ENCODE peak calls at places on chromosomes 6 and 20, in four cellular contexts. R is foreskin fibroblast, X is WERI-Rb-1, B is sigmoid colon. Z is an unnamed sample.

GRCh38 chr6:84768442-84769174 is 4.2 kb upstream of the TBX18 start:
- DNase-seq in R (peak; percentile 59), X (peak; percentile 33), B (no peak), Z (no peak)

GRCh38 chr20:3719046-3719445 is 6.6 kb upstream of the SIGLEC1 start:
- DNase-seq in R (no peak), X (no peak), B (no peak), Z (no peak)

GRCh38 chr6:52285174-52286068 is 879 bp upstream of the MCM3 start:
- DNase-seq in R (peak; percentile 74), X (no peak), B (no peak), Z (no peak)

GRCh38 chr20:59564171-59564570 is 40.2 kb upstream of the PHACTR3 start:
- DNase-seq in R (no peak), X (no peak), B (no peak), Z (no peak)

GRCh38 chr20:1446536-1446935 is 20.1 kb downstream of the NSFL1C start:
- DNase-seq in R (no peak), X (no peak), B (no peak), Z (no peak)

GRCh38 chr6:156779206-156780116 is 2.3 kb downstream of the ARID1B start:
- DNase-seq in R (peak; percentile 58), X (peak; percentile 13), B (peak; percentile 74), Z (peak; percentile 56)

GRCh38 chr6:119757467-119757866 is 407.9 kb upstream of the MAN1A1 start:
- DNase-seq in R (no peak), X (no peak), B (no peak), Z (no peak)

GRCh38 chr20:48728042-48728837 is 99.6 kb downstream of the PREX1 start:
- DNase-seq in R (peak; percentile 59), X (no peak), B (peak; percentile 69), Z (no peak)

GRCh38 chr6:158185729-158186456 is 17.7 kb downstream of the GTF2H5 start:
- DNase-seq in R (peak; percentile 59), X (no peak), B (no peak), Z (no peak)

GRCh38 chr6:21935561-21936028 is 342.0 kb downstream of the SOX4 start:
- DNase-seq in R (peak; percentile 49), X (peak; percentile 70), B (no peak), Z (peak; percentile 54)

GRCh38 chr6:15423286-15423957 is 177.6 kb downstream of the JARID2 start:
- DNase-seq in R (no peak), X (no peak), B (no peak), Z (no peak)

DNA sequence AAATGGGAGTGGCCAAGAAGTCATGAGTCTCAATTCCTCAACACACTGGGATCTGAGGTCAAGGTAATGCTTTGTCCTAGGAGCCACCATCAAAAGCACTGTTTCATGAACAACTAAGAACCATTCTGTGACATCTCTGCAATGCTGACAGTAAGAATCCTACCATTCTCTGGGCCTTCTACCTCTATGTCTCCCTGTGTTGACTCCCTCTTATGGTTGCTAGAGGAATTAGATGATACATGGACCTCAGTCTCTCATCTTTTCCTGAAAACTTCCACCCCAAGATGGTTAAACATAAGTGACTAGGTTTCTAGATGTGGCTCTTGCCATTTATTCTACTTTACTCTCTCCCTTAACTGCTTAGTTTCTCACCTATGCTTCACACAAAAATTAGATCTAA is 9.1 kb downstream of the MTRF1L start:
- DNase-seq in R (no peak), X (no peak), B (no peak), Z (no peak)
- TF ChIP-seq CTCF in R (no peak), X (peak; percentile 43), B (no peak), Z (peak; percentile 38)

GRCh38 chr20:61742097-61742805 is 323.4 kb downstream of the TAF4 start:
- DNase-seq in R (no peak), X (no peak), B (no peak), Z (no peak)
- TF ChIP-seq CTCF in R (no peak), X (no peak), B (no peak), Z (peak; percentile 34)

GRCh38 chr6:35629876-35630378 is 58.8 kb downstream of the FKBP5 start:
- DNase-seq in R (no peak), X (no peak), B (no peak), Z (no peak)

GRCh38 chr6:35622283-35622682 is 66.4 kb downstream of the FKBP5 start:
- DNase-seq in R (no peak), X (no peak), B (no peak), Z (no peak)

GRCh38 chr6:35620706-35621105 is 68.0 kb downstream of the FKBP5 start:
- DNase-seq in R (no peak), X (no peak), B (no peak), Z (no peak)

DNA sequence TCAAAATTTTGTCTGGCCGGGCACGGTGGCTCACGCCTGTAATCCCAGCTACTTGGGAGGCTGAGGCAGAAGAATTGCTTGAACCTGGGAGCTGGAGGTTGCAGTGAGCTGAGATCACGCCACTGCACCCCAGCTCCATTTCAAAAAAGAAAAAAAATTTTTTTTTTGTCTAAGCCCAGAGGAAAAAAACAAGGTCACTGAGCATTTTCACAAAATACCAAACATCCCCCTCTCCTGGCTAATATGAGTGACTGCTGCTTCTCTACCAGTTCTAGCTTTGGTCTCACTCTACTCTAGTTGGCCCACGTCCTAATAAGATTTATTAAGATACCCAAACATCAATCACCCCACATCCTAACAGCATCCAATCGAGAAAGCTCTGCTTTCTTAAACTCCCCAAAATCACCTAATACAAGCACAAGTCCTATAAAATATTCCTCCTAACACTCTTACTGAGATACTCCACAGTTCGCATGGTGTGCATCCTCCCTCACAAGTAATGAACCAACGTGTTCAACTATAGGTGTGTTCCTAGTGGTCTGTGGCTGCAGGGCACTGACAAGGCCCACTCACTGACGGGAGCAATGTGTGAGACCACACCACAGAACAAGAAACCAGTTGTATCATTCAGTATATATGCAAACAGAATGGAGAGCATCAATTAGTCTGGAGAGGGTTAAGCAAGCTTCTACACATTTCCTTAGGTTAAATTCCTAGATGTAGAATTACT is 64.2 kb downstream of the FKBP5 start:
- DNase-seq in R (peak; percentile 49), X (no peak), B (no peak), Z (no peak)
- TF ChIP-seq CTCF in R (peak; percentile 36), X (peak; percentile 33), B (no peak), Z (peak; percentile 50)

DNA sequence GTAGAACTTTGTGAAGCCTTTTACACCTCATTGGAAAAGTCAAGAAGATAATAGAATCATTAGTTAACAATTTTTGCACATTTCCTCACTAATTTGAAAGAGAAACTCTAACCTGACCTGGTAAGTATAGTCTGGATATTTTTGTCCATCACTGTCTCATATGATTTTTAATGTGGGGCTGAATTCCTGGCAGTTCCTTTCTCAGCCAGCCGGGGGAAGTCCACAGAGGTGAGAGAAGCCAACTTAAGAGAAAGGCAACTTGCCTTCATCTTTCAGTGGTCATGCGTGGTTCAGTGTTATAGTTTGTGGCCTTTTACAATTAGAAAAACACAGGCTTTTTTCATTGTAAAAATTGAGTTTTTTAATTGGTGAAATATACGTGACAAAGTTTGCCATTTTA is 80.6 kb downstream of the CDYL start:
- DNase-seq in R (no peak), X (no peak), B (no peak), Z (no peak)
- TF ChIP-seq CTCF in R (no peak), X (peak; percentile 25), B (no peak), Z (no peak)

GRCh38 chr6:23637296-23637695 is 488.7 kb upstream of the NRSN1 start:
- DNase-seq in R (no peak), X (no peak), B (no peak), Z (no peak)
- TF ChIP-seq CTCF in R (no peak), X (no peak), B (no peak), Z (no peak)

DNA sequence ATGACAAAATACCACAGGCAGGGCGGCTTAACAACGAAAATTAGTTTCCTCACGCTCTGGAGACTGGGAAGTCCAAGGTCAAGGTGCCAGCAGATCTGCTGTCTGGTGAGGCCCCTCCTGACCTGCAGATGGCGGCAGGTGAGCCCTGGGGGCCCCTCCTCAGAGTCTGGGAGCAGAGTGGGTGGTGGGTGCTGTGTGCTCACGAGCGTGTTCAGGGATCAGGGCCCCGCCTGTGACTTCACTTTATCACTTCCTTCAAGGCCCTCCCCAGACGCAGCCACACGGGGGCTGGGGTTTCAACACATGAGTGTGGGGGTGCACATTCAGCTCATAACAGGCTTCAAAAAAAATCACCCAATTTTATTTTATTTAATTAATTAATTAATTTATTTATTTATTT is 39.3 kb downstream of the SLC2A4RG start:
- DNase-seq in R (no peak), X (no peak), B (no peak), Z (no peak)
- TF ChIP-seq CTCF in R (no peak), X (peak; percentile 17), B (no peak), Z (no peak)

GRCh38 chr20:4949833-4950178 is 51.5 kb downstream of the SLC23A2 start:
- DNase-seq in R (peak; percentile 34), X (no peak), B (no peak), Z (no peak)
- TF ChIP-seq CTCF in R (peak; percentile 43), X (peak; percentile 59), B (peak; percentile 76), Z (no peak)

DNA sequence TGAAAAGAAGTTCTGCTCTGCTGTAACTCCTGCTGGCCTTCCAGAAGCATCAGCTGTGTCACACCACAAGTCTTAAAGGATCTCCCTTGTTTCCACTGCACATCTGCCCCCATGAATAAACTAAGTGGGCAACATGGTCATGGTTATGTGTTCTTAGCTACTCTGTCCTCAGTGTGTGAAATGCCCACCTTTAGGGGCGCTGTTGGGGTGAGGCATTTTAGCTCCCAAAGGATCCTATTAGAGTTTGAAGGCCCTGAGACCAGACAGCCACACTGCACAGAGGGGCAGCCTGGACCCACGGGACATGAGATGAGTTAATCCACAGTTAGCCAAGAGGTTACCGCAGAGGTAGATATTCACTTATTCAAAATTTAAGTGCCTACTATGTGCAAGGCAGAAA is 294.3 kb upstream of the QKI start:
- DNase-seq in R (no peak), X (no peak), B (no peak), Z (no peak)
- TF ChIP-seq CTCF in R (no peak), X (no peak), B (no peak), Z (peak; percentile 7)

Z was measured in DND-41.